ENCODE peak calls at places on chromosomes 7 and 10, in ten cellular contexts. C is brain pericyte, H is AG04449, U is mesenteric fat pad, G is SW480, X is B cell, K is cardiac muscle cell, Y is DND-41, L is lung, R is T-helper 2 cell. A is an unnamed sample.

GRCh38 chr10:59805043-59805442 is 51.8 kb upstream of the MRLN start:
- DNase-seq in U (no peak), Y (peak; percentile 13), G (no peak), X (no peak), R (no peak), K (peak; percentile 21), L (no peak), C (no peak), H (no peak), A (peak; percentile 42)

GRCh38 chr10:79116801-79117723 is 48.3 kb downstream of the ZMIZ1 start:
- DNase-seq in X (no peak), U (no peak), L (no peak), K (peak; percentile 56), Y (no peak), C (no peak), H (no peak), G (no peak), R (no peak), A (peak; percentile 50)

GRCh38 chr7:134826105-134826504 is 46.7 kb downstream of the CALD1 start:
- DNase-seq in H (no peak), U (no peak), R (no peak), L (no peak), G (no peak), C (no peak), Y (no peak), X (no peak), K (no peak), A (no peak)

GRCh38 chr7:50142421-50143113 is 49.5 kb upstream of the ZPBP start:
- DNase-seq in K (peak; percentile 43), C (no peak), H (no peak), L (no peak), U (no peak), G (peak; percentile 40), R (peak; percentile 21), Y (peak; percentile 39), X (peak; percentile 53), A (no peak)

GRCh38 chr7:42574693-42575084 is 337.2 kb downstream of the C7orf25 start:
- DNase-seq in G (peak; percentile 21), H (no peak), L (no peak), K (peak; percentile 27), X (no peak), R (no peak), U (no peak), Y (no peak), C (no peak), A (no peak)

GRCh38 chr7:105805619-105806018 is 70.8 kb downstream of the ATXN7L1 start:
- DNase-seq in X (no peak), H (no peak), Y (no peak), C (no peak), R (no peak), G (no peak), K (no peak), U (no peak), L (no peak), A (no peak)

GRCh38 chr10:27658788-27659187 is 86.8 kb downstream of the MKX start:
- DNase-seq in U (no peak), R (no peak), X (no peak), Y (no peak), K (no peak), L (no peak), C (no peak), H (no peak), G (no peak), A (no peak)

GRCh38 chr10:63105811-63106755 is 27.0 kb upstream of the NRBF2 start:
- DNase-seq in H (no peak), Y (no peak), U (no peak), C (peak; percentile 41), K (no peak), G (no peak), R (no peak), L (peak; percentile 30), X (no peak), A (no peak)

GRCh38 chr10:7340179-7340874 is 70.5 kb downstream of the SFMBT2 start:
- DNase-seq in G (no peak), H (no peak), K (no peak), C (no peak), R (no peak), L (no peak), X (no peak), Y (no peak), U (no peak), A (no peak)

GRCh38 chr7:29478687-29479086 is 84.9 kb upstream of the PRR15 start:
- DNase-seq in U (no peak), L (no peak), G (no peak), X (no peak), R (no peak), H (no peak), C (no peak), K (no peak), Y (no peak), A (no peak)

GRCh38 chr10:27188897-27189296 is 33.7 kb downstream of the MASTL start:
- DNase-seq in G (no peak), C (no peak), H (no peak), X (no peak), R (no peak), U (no peak), Y (no peak), K (no peak), L (no peak), A (no peak)

GRCh38 chr10:133189256-133189655 is 29.2 kb downstream of the KNDC1 start:
- DNase-seq in C (no peak), H (no peak), Y (no peak), X (no peak), K (no peak), R (no peak), U (no peak), L (no peak), G (no peak), A (no peak)

GRCh38 chr7:102097601-102098161 is 189.0 kb upstream of the SH2B2 start:
- DNase-seq in K (no peak), Y (no peak), L (no peak), U (no peak), G (no peak), C (no peak), R (no peak), X (no peak), H (no peak), A (no peak)

GRCh38 chr10:22805304-22805703 is 90.9 kb upstream of the PIP4K2A start:
- DNase-seq in K (no peak), R (no peak), L (no peak), G (peak; percentile 12), Y (no peak), H (no peak), X (no peak), C (no peak), U (no peak), A (no peak)

GRCh38 chr7:28378574-28379149 is 33.7 kb upstream of the CREB5 start:
- DNase-seq in X (no peak), R (no peak), U (no peak), L (no peak), Y (no peak), K (no peak), G (no peak), C (no peak), H (no peak), A (no peak)

GRCh38 chr7:23607130-23607529 is 9.9 kb downstream of the CCDC126 start:
- DNase-seq in Y (no peak), X (no peak), R (no peak), H (no peak), L (no peak), K (no peak), G (no peak), U (no peak), C (no peak), A (no peak)

GRCh38 chr10:126500866-126501265 is 112.6 kb upstream of the ADAM12 start:
- DNase-seq in Y (no peak), K (no peak), H (peak; percentile 69), C (no peak), U (no peak), G (no peak), X (no peak), L (no peak), R (no peak), A (no peak)

A was measured in stomach.